ENCODE peak calls at places on chromosomes 5 and 9, in six cellular contexts. H is uterus, E is aorta, I is upper lobe of left lung, W is spleen, Q is ovary. X is an unnamed sample.
A peak's percentile ranks its signal among the peaks of the same experiment; 100 is the strongest.

GRCh38 chr5:148962761-148963324 is 100.0 kb downstream of the SH3TC2 start:
- DNase-seq in H (no peak), E (no peak), I (no peak), W (no peak), Q (no peak), X (no peak)

GRCh38 chr5:24633705-24634325 is 11.0 kb downstream of the CDH10 start:
- DNase-seq in H (no peak), E (no peak), I (no peak), W (no peak), Q (no peak), X (no peak)

GRCh38 chr5:1005904-1006655 is 2.5 kb upstream of the NKD2 start:
- DNase-seq in H (peak; percentile 8), E (peak; percentile 40), I (no peak), W (peak; percentile 69), Q (peak; percentile 7), X (no peak)

GRCh38 chr5:72720205-72720604 is 96.3 kb upstream of the TNPO1 start:
- DNase-seq in H (no peak), E (no peak), I (no peak), W (no peak), Q (no peak), X (no peak)

GRCh38 chr9:134693011-134693410 is 51.4 kb downstream of the COL5A1 start:
- DNase-seq in H (no peak), E (no peak), I (no peak), W (no peak), Q (no peak), X (no peak)

GRCh38 chr9:93533863-93534262 is 42.5 kb upstream of the PHF2 start:
- DNase-seq in H (no peak), E (no peak), I (no peak), W (no peak), Q (no peak), X (no peak)

GRCh38 chr5:180644825-180645608 is 4.4 kb downstream of the FLT4 start:
- DNase-seq in H (peak; percentile 41), E (no peak), I (peak; percentile 20), W (peak; percentile 90), Q (no peak), X (no peak)

GRCh38 chr5:133298447-133298846 is 246.6 kb downstream of the HSPA4 start:
- DNase-seq in H (no peak), E (no peak), I (no peak), W (no peak), Q (no peak), X (no peak)

GRCh38 chr5:95884021-95884333 is 61.5 kb upstream of the GLRX start:
- DNase-seq in H (no peak), E (no peak), I (no peak), W (no peak), Q (no peak), X (no peak)

GRCh38 chr9:81499021-81499454 is 190.3 kb downstream of the TLE1 start:
- DNase-seq in H (peak; percentile 60), E (peak; percentile 55), I (no peak), W (no peak), Q (peak; percentile 37), X (no peak)

GRCh38 chr5:136014049-136014516 is 14.7 kb upstream of the TGFBI start:
- DNase-seq in H (peak; percentile 51), E (no peak), I (peak; percentile 72), W (no peak), Q (no peak), X (no peak)
- H3K4me1 ChIP-seq in H (peaks cover 10% of the 10 kb centered on the region), E (peaks cover 19% of the 10 kb centered on the region), I (peaks cover 33% of the 10 kb centered on the region), W (peaks cover 34% of the 10 kb centered on the region), Q (peaks cover 4% of the 10 kb centered on the region), X (peaks cover 13% of the 10 kb centered on the region)

DNA sequence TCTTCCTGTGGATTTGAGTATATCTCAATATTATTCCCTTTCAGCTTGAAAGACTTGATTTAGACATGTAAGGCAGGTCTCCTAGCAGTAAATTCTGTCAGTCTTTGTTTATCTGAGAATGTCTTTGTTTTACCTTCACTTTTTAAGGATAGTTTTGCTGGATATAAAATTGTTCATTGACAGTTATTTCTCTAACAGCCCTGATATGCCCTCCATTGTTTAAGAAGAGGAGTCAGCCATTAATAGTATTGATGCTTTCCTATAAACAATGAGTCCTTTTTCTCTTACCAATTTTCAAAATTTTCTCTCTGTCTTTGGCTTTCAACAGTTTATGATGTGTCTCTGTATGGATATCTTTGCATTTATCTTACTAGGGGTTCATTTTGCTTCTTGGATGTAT is 163.5 kb upstream of the ANKRD55 start:
- DNase-seq in H (no peak), E (no peak), I (no peak), W (no peak), Q (no peak), X (no peak)
- H3K4me1 ChIP-seq in H (no peaks in the 10 kb centered on the region), E (no peaks in the 10 kb centered on the region), I (no peaks in the 10 kb centered on the region), W (no peaks in the 10 kb centered on the region), Q (no peaks in the 10 kb centered on the region), X (no peaks in the 10 kb centered on the region)

DNA sequence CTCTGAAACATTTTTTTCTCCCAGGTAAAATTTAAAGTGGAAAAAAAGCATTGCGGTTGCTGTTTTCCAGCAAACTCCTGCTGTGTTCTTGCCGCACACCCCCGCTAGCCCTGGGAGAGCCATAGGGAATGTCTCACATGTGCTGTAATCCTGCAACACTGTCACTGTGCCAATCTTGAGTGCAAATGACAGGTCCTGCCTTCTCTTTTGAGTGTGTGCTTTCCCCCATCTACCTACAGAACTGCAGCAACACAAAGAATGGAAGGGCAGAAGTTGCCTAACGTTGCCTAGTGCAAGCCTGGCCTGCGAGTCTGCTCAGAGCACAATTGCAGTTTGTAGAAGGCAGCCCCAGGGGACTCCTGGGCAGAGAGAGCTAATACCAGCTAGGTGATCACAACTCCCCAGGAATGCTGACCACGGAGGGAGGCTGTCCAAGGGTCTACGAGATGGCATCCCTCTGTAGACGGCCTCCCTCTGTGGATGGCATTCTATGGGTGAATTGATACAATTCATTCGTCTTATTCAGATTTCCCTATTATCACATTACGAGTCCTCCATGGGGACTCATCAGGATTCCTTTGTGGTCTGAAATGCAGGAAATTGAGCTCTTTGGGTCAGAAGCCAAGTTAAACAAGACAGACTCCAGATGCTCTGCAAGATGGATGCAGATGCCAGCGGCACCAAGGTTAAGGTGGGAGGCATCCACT is 172.6 kb upstream of the S1PR3 start:
- DNase-seq in H (no peak), E (no peak), I (no peak), W (no peak), Q (no peak), X (peak; percentile 89)
- H3K4me1 ChIP-seq in H (no peaks in the 10 kb centered on the region), E (no peaks in the 10 kb centered on the region), I (no peaks in the 10 kb centered on the region), W (no peaks in the 10 kb centered on the region), Q (no peaks in the 10 kb centered on the region), X (peaks cover 32% of the 10 kb centered on the region)

GRCh38 chr5:14445581-14446290 is 135.9 kb upstream of the OTULINL start:
- DNase-seq in H (peak; percentile 63), E (no peak), I (no peak), W (no peak), Q (peak; percentile 57), X (no peak)
- H3K4me1 ChIP-seq in H (peaks cover 18% of the 10 kb centered on the region), E (peaks cover 2% of the 10 kb centered on the region), I (peaks cover 6% of the 10 kb centered on the region), W (peaks cover 40% of the 10 kb centered on the region), Q (peaks cover 16% of the 10 kb centered on the region), X (peaks cover 81% of the 10 kb centered on the region)

X was measured in esophagus muscularis mucosa.